ENCODE peak calls at places on chromosomes 5 and 9, in four cellular contexts. N is fibroblast of lung; F is activated CD4-positive, alpha-beta T cell treated with anti-CD3 and anti-CD28 coated beads, Interleukin-2, amount 50 U/mL, for 24 hours; J is effector memory CD8-positive, alpha-beta T cell. P is an unnamed sample.

GRCh38 chr5:55533806-55534435 is 843 bp downstream of the PLPP1 start:
- DNase-seq in N (peak), F (no peak), J (no peak), P (peak)

GRCh38 chr5:142015781-142016533 is 3.1 kb upstream of the GNPDA1 start:
- DNase-seq in N (no peak), F (peak), J (no peak), P (no peak)

GRCh38 chr5:139117342-139117884 is 80.8 kb downstream of the SIL1 start:
- DNase-seq in N (no peak), F (no peak), J (no peak), P (no peak)

GRCh38 chr5:132425009-132425937 is 55.8 kb downstream of the SLC22A5 start:
- DNase-seq in N (peak), F (no peak), J (peak), P (peak)

GRCh38 chr9:3446313-3446712 is 79.5 kb downstream of the RFX3 start:
- DNase-seq in N (no peak), F (no peak), J (no peak), P (no peak)

GRCh38 chr9:91580136-91580535 is 156.5 kb upstream of the NFIL3 start:
- DNase-seq in N (peak), F (no peak), J (no peak), P (no peak)

GRCh38 chr5:28254846-28255245 is 1216.5 kb upstream of the CDH9 start:
- DNase-seq in N (peak), F (no peak), J (no peak), P (no peak)

GRCh38 chr5:59503223-59503622 is 390.3 kb downstream of the PDE4D start:
- DNase-seq in N (no peak), F (no peak), J (no peak), P (no peak)

P was measured in central memory CD8-positive, alpha-beta T cell.